ENCODE peak calls at places on chromosomes 5 and 9, in ten cellular contexts. One of them, this sample, is unnamed.

GRCh38 chr5:119435436-119436132 is 16.7 kb upstream of the HSD17B4 start:
- DNase-seq in neural crest cell: peak
- DNase-seq in WTC11: peak
- DNase-seq in upper lobe of left lung: peak
- DNase-seq in HCT116: no peak
- DNase-seq in astrocyte of the cerebellum: no peak
- DNase-seq in ascending aorta: peak
- DNase-seq in CD8-positive, alpha-beta T cell: peak
- DNase-seq in endothelial cell: peak
- DNase-seq in colonic mucosa: peak
- DNase-seq in this sample: peak

GRCh38 chr9:136578915-136579637 is 33.2 kb upstream of the NOTCH1 start:
- DNase-seq in endothelial cell: no peak
- DNase-seq in CD8-positive, alpha-beta T cell: no peak
- DNase-seq in upper lobe of left lung: no peak
- DNase-seq in neural crest cell: no peak
- DNase-seq in astrocyte of the cerebellum: no peak
- DNase-seq in colonic mucosa: no peak
- DNase-seq in WTC11: no peak
- DNase-seq in HCT116: peak
- DNase-seq in ascending aorta: no peak
- DNase-seq in this sample: no peak

GRCh38 chr9:113645972-113646241 is 182.4 kb downstream of the RGS3 start:
- DNase-seq in WTC11: no peak
- DNase-seq in colonic mucosa: no peak
- DNase-seq in neural crest cell: no peak
- DNase-seq in CD8-positive, alpha-beta T cell: no peak
- DNase-seq in endothelial cell: no peak
- DNase-seq in upper lobe of left lung: no peak
- DNase-seq in HCT116: no peak
- DNase-seq in ascending aorta: peak
- DNase-seq in astrocyte of the cerebellum: no peak
- DNase-seq in this sample: no peak

GRCh38 chr5:3904584-3904983 is 309.0 kb downstream of the IRX1 start:
- DNase-seq in HCT116: no peak
- DNase-seq in neural crest cell: no peak
- DNase-seq in colonic mucosa: no peak
- DNase-seq in upper lobe of left lung: no peak
- DNase-seq in endothelial cell: no peak
- DNase-seq in astrocyte of the cerebellum: no peak
- DNase-seq in ascending aorta: no peak
- DNase-seq in WTC11: no peak
- DNase-seq in CD8-positive, alpha-beta T cell: no peak
- DNase-seq in this sample: no peak

GRCh38 chr5:41009228-41009627 is 61.9 kb downstream of the MROH2B start:
- DNase-seq in ascending aorta: no peak
- DNase-seq in colonic mucosa: no peak
- DNase-seq in astrocyte of the cerebellum: no peak
- DNase-seq in WTC11: no peak
- DNase-seq in HCT116: peak
- DNase-seq in upper lobe of left lung: no peak
- DNase-seq in CD8-positive, alpha-beta T cell: no peak
- DNase-seq in endothelial cell: no peak
- DNase-seq in neural crest cell: no peak
- DNase-seq in this sample: no peak

GRCh38 chr5:138967806-138968448 is 92.8 kb upstream of the LRRTM2 start:
- DNase-seq in WTC11: no peak
- DNase-seq in CD8-positive, alpha-beta T cell: no peak
- DNase-seq in colonic mucosa: peak
- DNase-seq in endothelial cell: no peak
- DNase-seq in neural crest cell: no peak
- DNase-seq in upper lobe of left lung: peak
- DNase-seq in ascending aorta: no peak
- DNase-seq in HCT116: peak
- DNase-seq in astrocyte of the cerebellum: no peak
- DNase-seq in this sample: no peak

GRCh38 chr9:92147030-92147853 is 32.0 kb upstream of the SPTLC1 start:
- DNase-seq in colonic mucosa: no peak
- DNase-seq in astrocyte of the cerebellum: peak
- DNase-seq in CD8-positive, alpha-beta T cell: no peak
- DNase-seq in HCT116: peak
- DNase-seq in neural crest cell: no peak
- DNase-seq in ascending aorta: peak
- DNase-seq in upper lobe of left lung: no peak
- DNase-seq in endothelial cell: no peak
- DNase-seq in WTC11: no peak
- DNase-seq in this sample: no peak

GRCh38 chr9:38177680-38178079 is 108.7 kb upstream of the SHB start:
- DNase-seq in endothelial cell: no peak
- DNase-seq in neural crest cell: no peak
- DNase-seq in ascending aorta: no peak
- DNase-seq in WTC11: no peak
- DNase-seq in colonic mucosa: no peak
- DNase-seq in astrocyte of the cerebellum: no peak
- DNase-seq in upper lobe of left lung: no peak
- DNase-seq in HCT116: no peak
- DNase-seq in CD8-positive, alpha-beta T cell: no peak
- DNase-seq in this sample: no peak

GRCh38 chr5:39178856-39179255 is 40.5 kb downstream of the FYB1 start:
- DNase-seq in endothelial cell: no peak
- DNase-seq in ascending aorta: no peak
- DNase-seq in astrocyte of the cerebellum: no peak
- DNase-seq in neural crest cell: no peak
- DNase-seq in WTC11: no peak
- DNase-seq in colonic mucosa: no peak
- DNase-seq in CD8-positive, alpha-beta T cell: no peak
- DNase-seq in HCT116: no peak
- DNase-seq in upper lobe of left lung: no peak
- DNase-seq in this sample: no peak

GRCh38 chr5:108141676-108142075 is 240.2 kb downstream of the FBXL17 start:
- DNase-seq in neural crest cell: no peak
- DNase-seq in ascending aorta: no peak
- DNase-seq in endothelial cell: no peak
- DNase-seq in colonic mucosa: no peak
- DNase-seq in HCT116: no peak
- DNase-seq in CD8-positive, alpha-beta T cell: no peak
- DNase-seq in upper lobe of left lung: no peak
- DNase-seq in WTC11: no peak
- DNase-seq in astrocyte of the cerebellum: no peak
- DNase-seq in this sample: no peak

GRCh38 chr5:123125953-123126352 is 36.9 kb downstream of the PRDM6 start:
- DNase-seq in CD8-positive, alpha-beta T cell: no peak
- DNase-seq in neural crest cell: no peak
- DNase-seq in WTC11: no peak
- DNase-seq in upper lobe of left lung: no peak
- DNase-seq in HCT116: no peak
- DNase-seq in ascending aorta: no peak
- DNase-seq in colonic mucosa: no peak
- DNase-seq in endothelial cell: no peak
- DNase-seq in astrocyte of the cerebellum: peak
- DNase-seq in this sample: no peak

GRCh38 chr5:8580298-8580697 is 711.4 kb downstream of the MTRR start:
- DNase-seq in HCT116: no peak
- DNase-seq in upper lobe of left lung: no peak
- DNase-seq in neural crest cell: no peak
- DNase-seq in endothelial cell: no peak
- DNase-seq in colonic mucosa: no peak
- DNase-seq in ascending aorta: no peak
- DNase-seq in CD8-positive, alpha-beta T cell: no peak
- DNase-seq in astrocyte of the cerebellum: no peak
- DNase-seq in WTC11: no peak
- DNase-seq in this sample: no peak

GRCh38 chr9:33289501-33289900 is 815 bp upstream of the NFX1 start:
- DNase-seq in colonic mucosa: no peak
- DNase-seq in HCT116: no peak
- DNase-seq in astrocyte of the cerebellum: no peak
- DNase-seq in upper lobe of left lung: no peak
- DNase-seq in WTC11: no peak
- DNase-seq in CD8-positive, alpha-beta T cell: peak
- DNase-seq in ascending aorta: no peak
- DNase-seq in endothelial cell: no peak
- DNase-seq in neural crest cell: no peak
- DNase-seq in this sample: no peak

GRCh38 chr5:43105369-43106289 is 15.1 kb upstream of the ZNF131 start:
- DNase-seq in CD8-positive, alpha-beta T cell: peak
- DNase-seq in neural crest cell: peak
- DNase-seq in endothelial cell: peak
- DNase-seq in WTC11: peak
- DNase-seq in astrocyte of the cerebellum: peak
- DNase-seq in upper lobe of left lung: peak
- DNase-seq in HCT116: peak
- DNase-seq in ascending aorta: peak
- DNase-seq in colonic mucosa: peak
- DNase-seq in this sample: peak
- TF ChIP-seq CTCF in CD8-positive, alpha-beta T cell: peak
- TF ChIP-seq CTCF in neural crest cell: peak
- TF ChIP-seq CTCF in endothelial cell: peak
- TF ChIP-seq CTCF in WTC11: peak
- TF ChIP-seq CTCF in astrocyte of the cerebellum: peak
- TF ChIP-seq CTCF in upper lobe of left lung: peak
- TF ChIP-seq CTCF in HCT116: peak
- TF ChIP-seq CTCF in ascending aorta: peak
- TF ChIP-seq CTCF in colonic mucosa: peak
- TF ChIP-seq CTCF in this sample: no peak

GRCh38 chr9:133882849-133883248 is 109.3 kb downstream of the VAV2 start:
- DNase-seq in astrocyte of the cerebellum: no peak
- DNase-seq in CD8-positive, alpha-beta T cell: no peak
- DNase-seq in endothelial cell: no peak
- DNase-seq in HCT116: no peak
- DNase-seq in WTC11: no peak
- DNase-seq in upper lobe of left lung: no peak
- DNase-seq in colonic mucosa: no peak
- DNase-seq in neural crest cell: no peak
- DNase-seq in ascending aorta: no peak
- DNase-seq in this sample: no peak
- TF ChIP-seq CTCF in astrocyte of the cerebellum: no peak
- TF ChIP-seq CTCF in CD8-positive, alpha-beta T cell: no peak
- TF ChIP-seq CTCF in endothelial cell: no peak
- TF ChIP-seq CTCF in HCT116: no peak
- TF ChIP-seq CTCF in WTC11: no peak
- TF ChIP-seq CTCF in upper lobe of left lung: no peak
- TF ChIP-seq CTCF in colonic mucosa: no peak
- TF ChIP-seq CTCF in neural crest cell: no peak
- TF ChIP-seq CTCF in ascending aorta: no peak
- TF ChIP-seq CTCF in this sample: no peak

GRCh38 chr5:21097661-21098060 is 1109.7 kb upstream of the CDH18 start:
- DNase-seq in neural crest cell: no peak
- DNase-seq in colonic mucosa: no peak
- DNase-seq in CD8-positive, alpha-beta T cell: no peak
- DNase-seq in astrocyte of the cerebellum: no peak
- DNase-seq in ascending aorta: no peak
- DNase-seq in endothelial cell: no peak
- DNase-seq in HCT116: no peak
- DNase-seq in upper lobe of left lung: no peak
- DNase-seq in WTC11: no peak
- DNase-seq in this sample: no peak

GRCh38 chr5:21094619-21095018 is 1106.6 kb upstream of the CDH18 start:
- DNase-seq in CD8-positive, alpha-beta T cell: no peak
- DNase-seq in neural crest cell: no peak
- DNase-seq in astrocyte of the cerebellum: no peak
- DNase-seq in endothelial cell: no peak
- DNase-seq in colonic mucosa: no peak
- DNase-seq in upper lobe of left lung: no peak
- DNase-seq in WTC11: no peak
- DNase-seq in HCT116: no peak
- DNase-seq in ascending aorta: no peak
- DNase-seq in this sample: no peak
- TF ChIP-seq CTCF in CD8-positive, alpha-beta T cell: no peak
- TF ChIP-seq CTCF in neural crest cell: no peak
- TF ChIP-seq CTCF in astrocyte of the cerebellum: no peak
- TF ChIP-seq CTCF in endothelial cell: no peak
- TF ChIP-seq CTCF in colonic mucosa: no peak
- TF ChIP-seq CTCF in upper lobe of left lung: no peak
- TF ChIP-seq CTCF in WTC11: no peak
- TF ChIP-seq CTCF in HCT116: no peak
- TF ChIP-seq CTCF in ascending aorta: no peak
- TF ChIP-seq CTCF in this sample: no peak

DNA sequence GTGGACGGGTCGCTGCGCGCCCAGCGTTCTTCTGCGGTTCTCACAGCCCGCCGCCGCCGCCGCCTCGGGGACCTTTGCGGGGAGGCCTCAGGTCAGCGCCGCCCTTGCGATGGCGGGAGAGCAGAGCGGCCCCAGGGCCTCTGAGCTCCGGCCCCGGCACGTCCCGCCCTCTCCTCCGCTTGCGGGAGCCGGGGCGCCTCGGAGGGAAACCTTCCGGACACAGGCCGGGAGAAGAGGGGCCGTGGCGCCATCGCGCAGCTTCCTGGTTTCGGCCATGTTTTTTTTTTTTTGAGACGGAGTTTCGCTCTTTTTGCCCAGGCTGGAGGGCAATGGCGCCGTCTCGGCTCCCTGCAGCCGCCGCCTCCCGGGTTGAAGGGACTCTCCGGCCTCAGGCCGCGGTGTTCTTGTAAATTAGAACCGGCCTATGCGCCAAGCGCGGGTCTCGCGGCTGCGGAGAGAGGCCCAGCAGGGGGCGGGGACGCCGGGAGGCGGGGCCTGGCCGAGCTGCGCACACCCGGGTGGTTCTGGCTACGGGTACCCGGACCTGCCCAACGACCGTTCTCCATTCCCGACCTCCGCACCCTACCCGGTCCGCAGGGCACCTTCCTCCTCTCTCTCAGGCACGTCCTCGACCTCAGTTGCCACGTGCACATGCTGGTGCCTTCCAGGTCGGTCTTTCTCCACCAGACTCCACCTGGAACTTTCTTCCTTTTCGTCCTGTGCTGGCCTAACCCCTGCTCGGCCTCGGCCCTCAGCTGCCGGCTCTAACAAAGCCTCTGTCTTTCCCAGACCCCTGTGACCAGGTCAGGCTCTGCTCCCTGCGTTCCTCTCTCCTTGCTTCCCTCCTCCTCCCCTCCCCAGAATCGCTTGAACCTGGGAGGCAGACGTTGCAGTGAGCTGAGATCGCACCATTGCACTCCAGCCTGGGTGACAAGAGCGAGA is 28.8 kb upstream of the MGAT1 start:
- DNase-seq in CD8-positive, alpha-beta T cell: peak
- DNase-seq in HCT116: peak
- DNase-seq in WTC11: peak
- DNase-seq in astrocyte of the cerebellum: no peak
- DNase-seq in endothelial cell: peak
- DNase-seq in colonic mucosa: peak
- DNase-seq in ascending aorta: peak
- DNase-seq in neural crest cell: peak
- DNase-seq in upper lobe of left lung: peak
- DNase-seq in this sample: no peak
- TF ChIP-seq CTCF in CD8-positive, alpha-beta T cell: no peak
- TF ChIP-seq CTCF in HCT116: no peak
- TF ChIP-seq CTCF in WTC11: no peak
- TF ChIP-seq CTCF in astrocyte of the cerebellum: no peak
- TF ChIP-seq CTCF in endothelial cell: no peak
- TF ChIP-seq CTCF in colonic mucosa: no peak
- TF ChIP-seq CTCF in ascending aorta: peak
- TF ChIP-seq CTCF in neural crest cell: peak
- TF ChIP-seq CTCF in upper lobe of left lung: no peak
- TF ChIP-seq CTCF in this sample: no peak

DNA sequence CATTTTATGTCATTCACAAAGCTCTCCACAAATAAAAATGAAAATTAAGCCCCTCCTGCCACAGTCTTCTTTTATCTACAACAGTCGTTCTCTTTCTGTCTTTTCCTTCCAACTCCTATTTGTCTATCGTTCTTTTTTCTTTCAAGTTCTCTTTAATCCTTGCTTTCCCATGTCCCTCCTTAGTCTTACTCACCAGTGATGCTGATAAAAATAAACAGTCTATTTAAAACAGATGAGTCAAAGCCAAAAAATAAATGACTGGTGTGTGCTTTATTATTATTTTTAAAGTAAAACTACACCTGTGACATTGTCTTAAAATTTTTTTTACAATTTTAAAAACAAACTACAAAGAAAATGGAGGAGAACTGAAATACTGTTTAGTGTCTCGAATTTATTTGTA is 137.1 kb upstream of the TMEM161B start:
- DNase-seq in ascending aorta: no peak
- DNase-seq in upper lobe of left lung: no peak
- DNase-seq in WTC11: no peak
- DNase-seq in colonic mucosa: no peak
- DNase-seq in HCT116: no peak
- DNase-seq in astrocyte of the cerebellum: no peak
- DNase-seq in endothelial cell: no peak
- DNase-seq in neural crest cell: no peak
- DNase-seq in CD8-positive, alpha-beta T cell: no peak
- DNase-seq in this sample: no peak
- TF ChIP-seq CTCF in ascending aorta: no peak
- TF ChIP-seq CTCF in upper lobe of left lung: no peak
- TF ChIP-seq CTCF in WTC11: no peak
- TF ChIP-seq CTCF in colonic mucosa: no peak
- TF ChIP-seq CTCF in HCT116: no peak
- TF ChIP-seq CTCF in astrocyte of the cerebellum: no peak
- TF ChIP-seq CTCF in endothelial cell: no peak
- TF ChIP-seq CTCF in neural crest cell: no peak
- TF ChIP-seq CTCF in CD8-positive, alpha-beta T cell: no peak
- TF ChIP-seq CTCF in this sample: no peak